ENCODE peak calls at places on chromosomes 3 and 15, in five cellular contexts. C, U, I, B and V are unnamed samples.
A peak's percentile ranks its signal among the peaks of the same experiment; 100 is the strongest.

GRCh38 chr3:113812854-113813253 is 25.7 kb upstream of the GRAMD1C start:
- DNase-seq in U (no peak), B (no peak), I (no peak), C (no peak), V (no peak)

GRCh38 chr15:64586259-64586658 is 125.9 kb downstream of the ZNF609 start:
- DNase-seq in C (no peak), B (no peak), U (no peak), I (no peak), V (no peak)

GRCh38 chr3:196837819-196838420 is 29.8 kb upstream of the SENP5 start:
- DNase-seq in I (no peak), B (peak; percentile 70), U (peak; percentile 68), C (peak; percentile 65), V (peak; percentile 5)

GRCh38 chr3:155391583-155391982 is 98.1 kb upstream of the STRIT1 start:
- DNase-seq in U (peak; percentile 58), C (no peak), I (peak; percentile 96), B (peak; percentile 68), V (peak; percentile 64)

GRCh38 chr3:14906355-14906960 is 40.9 kb upstream of the NR2C2 start:
- DNase-seq in B (no peak), U (no peak), C (no peak), I (no peak), V (no peak)

GRCh38 chr3:4416961-4417360 is 50.1 kb downstream of the SUMF1 start:
- DNase-seq in C (no peak), U (peak; percentile 89), B (no peak), I (no peak), V (peak; percentile 97)

GRCh38 chr3:94615275-94616065 is 552.6 kb downstream of the NSUN3 start:
- DNase-seq in C (no peak), U (no peak), B (no peak), I (no peak), V (no peak)

GRCh38 chr3:98778852-98779379 is 15.8 kb downstream of the ST3GAL6 start:
- DNase-seq in U (peak; percentile 98), I (no peak), B (peak; percentile 27), C (no peak), V (peak; percentile 96)

GRCh38 chr3:145422541-145422940 is 738.4 kb downstream of the PLOD2 start:
- DNase-seq in B (no peak), C (no peak), I (no peak), U (no peak), V (no peak)

GRCh38 chr3:109384164-109384563 is 46.8 kb upstream of the DPPA4 start:
- DNase-seq in U (no peak), I (no peak), B (no peak), C (no peak), V (no peak)

GRCh38 chr3:192747145-192747544 is 19.8 kb upstream of the FGF12 start:
- DNase-seq in I (no peak), U (no peak), B (no peak), C (no peak), V (no peak)

GRCh38 chr3:122497425-122497824 is 17.3 kb downstream of the KPNA1 start:
- DNase-seq in B (no peak), I (peak; percentile 88), C (no peak), U (peak; percentile 79), V (peak; percentile 87)

GRCh38 chr3:19543212-19543841 is 390.7 kb downstream of the EFHB start:
- DNase-seq in U (peak; percentile 0), I (no peak), C (no peak), B (no peak), V (no peak)

GRCh38 chr15:57026016-57026602 is 107.7 kb downstream of the TCF12 start:
- DNase-seq in B (no peak), U (peak; percentile 14), I (no peak), C (no peak), V (no peak)

GRCh38 chr15:65902373-65902772 is 33.1 kb downstream of the RAB11A start:
- DNase-seq in I (no peak), U (peak; percentile 20), B (peak; percentile 35), C (no peak), V (no peak)

GRCh38 chr3:144294659-144295538 is 323.3 kb downstream of the DIPK2A start:
- DNase-seq in B (no peak), C (no peak), I (no peak), U (no peak), V (no peak)

GRCh38 chr3:155462672-155463071 is 169.2 kb upstream of the STRIT1 start:
- DNase-seq in I (no peak), C (no peak), U (no peak), B (no peak), V (no peak)

GRCh38 chr3:103388214-103388613 is 953.4 kb downstream of the ZPLD1 start:
- DNase-seq in I (no peak), U (no peak), C (no peak), B (no peak), V (peak; percentile 21)
- H3K4me3 ChIP-seq in I (no peak overlapping the region), U (no peak overlapping the region), C (no peak overlapping the region), B (no peak overlapping the region), V (no peak overlapping the region)

GRCh38 chr3:129424185-129424841 is 4.1 kb downstream of the EFCAB12 start:
- DNase-seq in I (no peak), U (peak; percentile 53), B (no peak), C (no peak), V (no peak)
- H3K4me3 ChIP-seq in I (no peak overlapping the region), U (no peak overlapping the region), B (no peak overlapping the region), C (no peak overlapping the region), V (no peak overlapping the region)

GRCh38 chr15:90264649-90265048 is 823 bp upstream of the NGRN start:
- DNase-seq in U (no peak), C (no peak), B (no peak), I (no peak), V (no peak)
- H3K4me3 ChIP-seq in U (peak overlapping the region; percentile 74), C (peak overlapping the region; percentile 77), B (peak overlapping the region; percentile 83), I (peak overlapping the region; percentile 74), V (peak overlapping the region; percentile 83)

DNA sequence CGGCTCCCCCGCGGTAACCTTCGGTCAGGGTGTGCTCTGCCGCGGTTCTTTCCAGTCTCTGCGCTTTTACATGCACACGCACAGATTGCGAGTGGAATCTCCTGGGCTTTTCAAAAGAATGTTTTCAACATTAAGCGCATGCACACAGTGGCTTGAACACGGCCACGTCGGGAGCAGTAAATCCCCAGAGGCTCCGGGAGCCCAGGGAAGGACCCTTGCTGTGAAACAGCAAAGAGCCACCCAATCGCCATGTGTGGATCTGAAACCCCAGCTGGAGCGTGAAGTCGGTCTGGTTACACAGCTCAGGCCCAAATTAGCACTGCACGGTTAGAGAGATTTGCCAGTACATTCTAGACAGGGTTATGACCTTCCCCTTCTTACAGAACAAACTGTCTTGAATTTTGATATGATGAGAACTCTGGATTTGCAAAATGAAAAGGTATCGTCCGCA is 869 bp upstream of the RGMA start:
- DNase-seq in U (no peak), B (peak; percentile 40), C (no peak), I (no peak), V (no peak)
- H3K4me3 ChIP-seq in U (no peak overlapping the region), B (peak overlapping the region; percentile 36), C (peak overlapping the region; percentile 58), I (no peak overlapping the region), V (no peak overlapping the region)

DNA sequence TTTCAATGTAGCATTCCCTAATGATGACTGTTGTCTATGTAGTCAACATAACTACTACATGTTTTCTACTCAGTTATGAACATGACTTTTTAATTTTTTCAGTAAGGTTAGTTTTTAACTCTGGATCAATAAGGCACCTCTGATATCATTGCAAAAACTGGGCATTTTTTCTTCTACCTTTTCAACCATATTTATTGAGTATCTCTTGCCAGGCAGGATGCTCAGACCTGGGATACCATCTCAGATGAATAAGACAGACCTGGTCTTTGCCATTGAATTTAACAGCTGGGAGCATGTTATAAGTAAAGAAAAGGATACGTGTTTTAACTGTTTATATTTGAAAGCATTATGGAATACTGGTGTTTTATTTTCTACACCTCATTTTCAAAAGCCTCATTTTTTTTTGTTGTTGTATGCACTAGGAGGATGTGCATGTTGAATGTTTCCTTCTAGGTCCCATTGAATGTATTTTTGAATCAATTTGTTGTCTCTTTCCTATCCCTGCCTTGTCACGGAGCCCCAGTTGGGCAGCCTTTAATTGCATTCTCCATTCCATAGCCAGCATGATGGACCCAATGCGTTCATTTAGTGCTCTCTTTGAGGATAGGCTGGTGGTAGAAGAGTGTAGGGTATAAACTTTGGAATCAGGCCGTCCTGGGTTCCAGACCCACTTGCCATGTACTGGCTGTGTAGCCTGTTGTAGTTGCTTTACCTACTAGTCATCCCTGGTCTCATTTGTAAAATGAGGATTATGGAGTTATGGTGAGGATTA is 3.7 kb downstream of the TGFBR2 start:
- DNase-seq in B (no peak), C (no peak), I (no peak), U (no peak), V (no peak)
- H3K4me3 ChIP-seq in B (peak overlapping the region; percentile 98), C (no peak overlapping the region), I (no peak overlapping the region), U (peak overlapping the region; percentile 9), V (peak overlapping the region; percentile 90)

DNA sequence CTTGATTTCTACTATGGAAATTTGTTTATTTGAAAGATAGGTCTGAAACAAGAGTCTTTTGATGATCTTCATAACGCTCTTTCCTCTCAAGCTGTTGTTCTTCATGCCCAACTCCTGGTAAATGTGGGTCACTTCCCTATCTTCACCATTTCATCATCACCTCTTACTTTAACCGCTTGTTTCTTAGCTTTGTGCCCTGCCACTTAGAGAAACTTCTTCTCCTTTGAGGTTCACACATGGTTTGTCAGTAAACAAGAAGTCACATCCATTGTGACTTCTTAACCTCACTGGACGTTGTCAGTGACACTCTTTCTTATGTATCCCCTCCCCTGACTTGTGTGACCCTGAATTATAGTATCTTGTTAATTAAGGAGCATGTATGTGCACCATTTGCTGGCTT is 16.9 kb upstream of the P2RY13 start:
- DNase-seq in B (no peak), C (no peak), U (no peak), I (no peak), V (no peak)
- H3K4me3 ChIP-seq in B (no peak overlapping the region), C (no peak overlapping the region), U (no peak overlapping the region), I (no peak overlapping the region), V (no peak overlapping the region)

GRCh38 chr15:69874321-69874720 is 223.4 kb downstream of the TLE3 start:
- DNase-seq in B (no peak), C (no peak), U (no peak), I (no peak), V (no peak)

GRCh38 chr15:69869291-69869690 is 228.4 kb downstream of the TLE3 start:
- DNase-seq in B (no peak), C (no peak), U (no peak), I (no peak), V (no peak)

GRCh38 chr15:69873807-69874206 is 223.9 kb downstream of the TLE3 start:
- DNase-seq in U (no peak), I (no peak), C (no peak), B (no peak), V (no peak)

GRCh38 chr15:69869881-69870465 is 227.7 kb downstream of the TLE3 start:
- DNase-seq in B (no peak), I (no peak), U (peak; percentile 91), C (no peak), V (no peak)
- H3K4me3 ChIP-seq in B (no peak overlapping the region), I (no peak overlapping the region), U (no peak overlapping the region), C (no peak overlapping the region), V (no peak overlapping the region)